ENCODE peak calls at places on chromosomes 1 and 21, in five cellular contexts. J is progenitor cell of endocrine pancreas, U is MM.1S, V is OCI-LY7, C is prostate gland. Q is an unnamed sample.

GRCh38 chr1:55064861-55065263 is 25.5 kb downstream of the PCSK9 start:
- DNase-seq in J (no peak), U (no peak), V (no peak), C (peak), Q (peak)

GRCh38 chr1:54225378-54225777 is 25.4 kb downstream of the MRPL37 start:
- DNase-seq in J (no peak), U (no peak), V (no peak), C (no peak), Q (no peak)

GRCh38 chr1:18112611-18113010 is 5.0 kb downstream of the IGSF21 start:
- DNase-seq in J (no peak), U (no peak), V (no peak), C (no peak), Q (no peak)

GRCh38 chr1:245599413-245600174 is 444.8 kb downstream of the KIF26B start:
- DNase-seq in J (no peak), U (no peak), V (no peak), C (no peak), Q (peak)

GRCh38 chr1:164380893-164381292 is 178.1 kb upstream of the PBX1 start:
- DNase-seq in J (no peak), U (no peak), V (no peak), C (no peak), Q (peak)

GRCh38 chr1:205247130-205247921 is 19.6 kb downstream of the TMCC2 start:
- DNase-seq in J (no peak), U (peak), V (no peak), C (no peak), Q (no peak)

GRCh38 chr1:20893931-20894330 is 106.8 kb upstream of the HP1BP3 start:
- DNase-seq in J (no peak), U (no peak), V (no peak), C (no peak), Q (no peak)

GRCh38 chr1:211118407-211119102 is 15.4 kb downstream of the KCNH1 start:
- DNase-seq in J (no peak), U (no peak), V (no peak), C (no peak), Q (peak)

GRCh38 chr1:207747627-207748492 is 4.0 kb upstream of the CD46 start:
- DNase-seq in J (no peak), U (peak), V (peak), C (no peak), Q (no peak)

GRCh38 chr1:184709418-184709817 is 45.2 kb downstream of the EDEM3 start:
- DNase-seq in J (no peak), U (no peak), V (no peak), C (no peak), Q (no peak)

GRCh38 chr1:154809436-154810413 is 60.4 kb downstream of the KCNN3 start:
- DNase-seq in J (no peak), U (no peak), V (no peak), C (peak), Q (no peak)

GRCh38 chr1:3015269-3015635 is 6.0 kb upstream of the ACTRT2 start:
- DNase-seq in J (no peak), U (no peak), V (no peak), C (no peak), Q (no peak)

GRCh38 chr1:183942933-183943693 is 94.4 kb downstream of the COLGALT2 start:
- DNase-seq in J (no peak), U (no peak), V (no peak), C (no peak), Q (peak)

GRCh38 chr21:42583150-42583991 is 69.7 kb downstream of the SLC37A1 start:
- DNase-seq in J (no peak), U (no peak), V (no peak), C (no peak), Q (no peak)

GRCh38 chr1:53556657-53557227 is 97.5 kb downstream of the DMRTB1 start:
- DNase-seq in J (no peak), U (no peak), V (no peak), C (no peak), Q (no peak)

GRCh38 chr21:26148071-26148470 is 22.5 kb downstream of the APP start:
- DNase-seq in J (no peak), U (no peak), V (no peak), C (no peak), Q (no peak)

GRCh38 chr1:205477759-205478247 is 22.0 kb upstream of the BLACAT1 start:
- DNase-seq in J (no peak), U (no peak), V (no peak), C (peak), Q (peak)

GRCh38 chr21:34177919-34178567 is 104.7 kb downstream of the MRPS6 start:
- DNase-seq in J (no peak), U (no peak), V (no peak), C (no peak), Q (no peak)

GRCh38 chr1:212794561-212795014 is 2.9 kb downstream of the TATDN3 start:
- DNase-seq in J (no peak), U (peak), V (peak), C (no peak), Q (no peak)

GRCh38 chr21:36072453-36073167 is 2.8 kb downstream of the CBR1 start:
- DNase-seq in J (no peak), U (no peak), V (no peak), C (no peak), Q (no peak)

GRCh38 chr1:163090321-163090945 is 21.3 kb downstream of the RGS4 start:
- DNase-seq in J (no peak), U (no peak), V (no peak), C (no peak), Q (no peak)

GRCh38 chr1:181931873-181932272 is 129.6 kb downstream of the ZNF648 start:
- DNase-seq in J (no peak), U (no peak), V (no peak), C (no peak), Q (no peak)

GRCh38 chr1:40383095-40383487 is 9.6 kb downstream of the SMAP2 start:
- DNase-seq in J (no peak), U (no peak), V (no peak), C (peak), Q (no peak)

GRCh38 chr1:40381268-40382109 is 8.0 kb downstream of the SMAP2 start:
- DNase-seq in J (no peak), U (peak), V (peak), C (no peak), Q (no peak)

GRCh38 chr1:40382110-40382464 is 8.6 kb downstream of the SMAP2 start:
- DNase-seq in J (no peak), U (no peak), V (no peak), C (no peak), Q (no peak)

GRCh38 chr1:40383488-40384412 is 10.2 kb downstream of the SMAP2 start:
- DNase-seq in J (no peak), U (no peak), V (no peak), C (no peak), Q (no peak)

GRCh38 chr1:40382601-40383000 is 9.1 kb downstream of the SMAP2 start:
- DNase-seq in J (no peak), U (no peak), V (no peak), C (no peak), Q (no peak)
- TF ChIP-seq CTCF in J (no peak), U (peak), V (peak), C (no peak), Q (no peak)

GRCh38 chr1:186275818-186276217 is 99.2 kb downstream of the TPR start:
- DNase-seq in J (no peak), U (no peak), V (no peak), C (no peak), Q (no peak)

GRCh38 chr1:186271032-186271431 is 104.0 kb downstream of the TPR start:
- DNase-seq in J (no peak), U (no peak), V (no peak), C (no peak), Q (no peak)

DNA sequence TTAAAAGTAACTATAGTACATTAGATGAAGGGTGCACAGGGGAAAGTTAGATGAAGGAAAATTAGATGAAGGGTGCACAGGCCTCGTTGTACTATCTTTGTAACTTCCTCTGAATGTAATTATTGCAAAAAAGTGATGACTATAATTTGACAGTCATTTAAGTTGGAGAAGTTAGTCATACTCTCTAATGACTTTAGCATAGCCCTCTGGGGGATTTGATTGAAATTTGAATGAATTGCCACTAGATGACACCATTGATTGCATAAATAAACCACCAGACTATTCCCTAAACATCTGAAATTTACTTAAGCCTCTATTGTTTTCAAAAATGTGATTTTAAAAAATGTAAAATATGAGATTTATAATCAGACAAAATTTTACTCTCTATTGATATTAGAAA is 102.6 kb downstream of the TPR start:
- DNase-seq in J (no peak), U (no peak), V (no peak), C (no peak), Q (no peak)
- TF ChIP-seq CTCF in J (no peak), U (no peak), V (peak), C (no peak), Q (no peak)

DNA sequence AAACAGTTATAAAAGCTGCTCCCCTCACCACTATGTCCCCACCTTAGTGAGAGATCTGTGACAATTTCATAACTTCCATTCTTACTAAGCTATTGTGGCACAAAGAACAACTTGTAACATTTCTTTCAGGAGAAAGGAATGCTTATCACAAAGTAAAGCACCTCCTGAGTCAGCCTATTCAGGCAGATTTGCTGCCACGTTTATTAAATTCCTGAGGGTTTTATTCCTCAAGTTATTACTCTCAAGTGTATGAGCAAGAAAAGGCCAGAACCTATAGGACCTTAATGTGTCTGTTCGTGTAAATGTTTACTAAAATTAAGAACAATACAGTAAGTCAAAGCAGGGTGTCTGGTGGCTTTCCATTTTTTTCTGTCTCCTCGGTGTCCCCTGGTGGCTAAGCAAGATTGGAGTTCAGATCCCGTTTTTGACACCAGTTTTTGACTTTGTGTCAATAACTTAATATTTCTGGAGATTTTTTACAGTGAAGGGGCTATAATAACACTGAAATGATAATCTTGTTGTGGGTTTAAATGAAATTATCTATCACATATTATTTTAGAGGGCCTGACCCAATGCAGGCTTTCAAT is 1539.6 kb downstream of the BRINP3 start:
- DNase-seq in J (no peak), U (no peak), V (no peak), C (no peak), Q (no peak)
- TF ChIP-seq CTCF in J (no peak), U (peak), V (peak), C (no peak), Q (no peak)

GRCh38 chr1:199168895-199169294 is 530.1 kb downstream of the PTPRC start:
- DNase-seq in J (no peak), U (no peak), V (no peak), C (no peak), Q (no peak)
- TF ChIP-seq CTCF in J (no peak), U (no peak), V (no peak), C (no peak), Q (no peak)

GRCh38 chr1:160954158-160955104 is at the start of gene ITLN2:
- DNase-seq in J (peak), U (peak), V (peak), C (no peak), Q (no peak)
- TF ChIP-seq CTCF in J (peak), U (peak), V (peak), C (peak), Q (peak)

GRCh38 chr1:173187838-173188237 is 19.3 kb downstream of the TNFSF4 start:
- DNase-seq in J (no peak), U (no peak), V (peak), C (no peak), Q (no peak)
- TF ChIP-seq CTCF in J (no peak), U (no peak), V (peak), C (no peak), Q (no peak)

DNA sequence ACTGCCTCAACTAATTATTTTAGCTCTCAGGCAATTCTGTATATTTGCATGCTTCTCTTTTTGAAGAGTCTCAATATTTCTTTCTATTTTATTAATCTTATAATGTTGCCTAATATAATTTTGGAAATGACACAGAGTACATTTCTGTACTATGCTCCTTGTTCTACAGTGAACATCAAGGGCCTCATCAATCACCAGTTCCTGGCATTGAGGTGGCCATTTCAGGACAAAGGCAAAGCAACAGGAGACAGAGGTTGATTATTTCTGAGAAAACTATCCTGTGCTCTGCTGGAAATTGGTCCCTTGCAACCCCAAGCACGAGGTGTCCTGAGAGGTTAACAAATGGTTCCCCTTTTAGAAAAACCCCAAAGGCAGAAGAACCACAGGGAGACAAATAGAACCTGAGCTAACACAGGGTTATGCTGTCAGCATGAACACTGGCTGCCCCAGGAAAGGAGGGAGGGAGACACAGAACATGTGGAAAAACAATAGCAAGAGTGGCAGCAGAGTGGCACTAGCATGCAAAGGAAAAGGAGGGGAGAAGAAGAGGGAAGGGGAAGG is 63.9 kb upstream of the VAV3 start:
- DNase-seq in J (no peak), U (no peak), V (no peak), C (no peak), Q (no peak)
- TF ChIP-seq CTCF in J (no peak), U (no peak), V (no peak), C (no peak), Q (no peak)

GRCh38 chr1:178689769-178690168 is 35.3 kb upstream of the RALGPS2 start:
- DNase-seq in J (no peak), U (no peak), V (no peak), C (no peak), Q (no peak)

GRCh38 chr1:178692564-178693327 is 32.3 kb upstream of the RALGPS2 start:
- DNase-seq in J (no peak), U (no peak), V (no peak), C (no peak), Q (no peak)

GRCh38 chr1:178688244-178688643 is 36.8 kb upstream of the RALGPS2 start:
- DNase-seq in J (no peak), U (no peak), V (no peak), C (no peak), Q (peak)

GRCh38 chr1:178693368-178693767 is 31.7 kb upstream of the RALGPS2 start:
- DNase-seq in J (no peak), U (no peak), V (no peak), C (no peak), Q (no peak)

DNA sequence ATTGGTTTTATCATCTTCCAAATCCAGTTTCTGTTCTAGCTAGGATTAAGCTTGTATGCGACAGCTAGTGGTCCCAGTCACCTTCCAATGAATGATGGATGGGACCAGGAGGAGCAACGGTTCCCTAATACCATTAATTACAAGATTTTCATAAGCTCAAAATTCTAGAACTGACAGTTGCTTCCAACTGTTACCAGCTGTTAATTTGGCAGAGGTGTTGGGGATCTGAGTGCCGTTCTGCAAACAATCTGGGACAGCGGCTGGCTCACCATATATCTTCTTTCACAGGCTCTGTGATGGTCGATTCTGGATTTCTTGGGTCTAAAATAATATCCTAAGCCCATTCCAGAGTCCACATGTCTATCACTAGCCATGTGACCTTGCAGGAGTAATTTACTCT is 34.5 kb upstream of the RALGPS2 start:
- DNase-seq in J (no peak), U (no peak), V (no peak), C (no peak), Q (no peak)
- TF ChIP-seq CTCF in J (no peak), U (no peak), V (no peak), C (no peak), Q (no peak)

GRCh38 chr1:223482132-223482531 is 88.9 kb downstream of the CCDC185 start:
- DNase-seq in J (no peak), U (no peak), V (no peak), C (no peak), Q (no peak)
- TF ChIP-seq CTCF in J (no peak), U (no peak), V (no peak), C (no peak), Q (no peak)

DNA sequence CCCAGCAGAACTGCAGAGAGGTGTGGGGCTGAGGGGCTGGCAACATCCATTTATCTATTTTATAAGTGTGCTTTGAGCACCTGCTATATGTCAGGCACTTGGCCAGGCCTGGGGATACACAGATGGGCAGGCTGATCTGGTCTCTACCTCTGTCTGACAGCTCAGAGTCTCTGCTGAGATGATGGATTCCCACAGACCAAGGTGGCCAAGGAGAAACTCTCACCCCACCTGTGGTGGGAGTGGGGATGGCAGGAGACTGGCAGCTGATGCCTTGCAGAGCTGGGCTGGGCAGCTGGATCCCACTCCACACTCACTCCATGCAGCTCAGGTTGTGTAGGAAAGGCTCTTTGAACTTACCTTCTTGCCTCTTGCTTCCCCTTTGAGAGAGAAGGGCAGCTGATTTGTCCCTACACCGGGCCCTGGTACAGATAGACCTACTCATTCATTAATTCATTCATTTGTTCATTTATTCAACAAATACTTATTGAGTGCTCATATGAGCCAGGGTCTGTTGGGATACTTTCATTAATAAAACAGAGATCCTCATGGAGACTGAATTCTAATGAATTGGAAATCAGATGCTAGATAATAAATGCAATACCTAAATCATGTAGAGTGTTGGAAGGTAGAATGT is 9.0 kb downstream of the ADORA1 start:
- DNase-seq in J (no peak), U (no peak), V (no peak), C (no peak), Q (no peak)
- TF ChIP-seq CTCF in J (peak), U (peak), V (no peak), C (no peak), Q (no peak)

Q was measured in AG09309.